ENCODE peak calls at places on chromosomes 11 and 22, in eight cellular contexts. Z is left ventricle myocardium inferior, Q is gastrocnemius medialis, D is A673, K is OCI-LY7, P is heart left ventricle, G is dorsolateral prefrontal cortex, Y is A549. U is an unnamed sample.

GRCh38 chr11:119521551-119521950 is 98.6 kb upstream of the THY1 start:
- DNase-seq in Z (no peak), Q (no peak), D (no peak), K (no peak), P (no peak), G (no peak), Y (no peak), U (no peak)

GRCh38 chr22:50694766-50695420 is 22.3 kb downstream of the SHANK3 start:
- DNase-seq in Z (peak), Q (no peak), D (no peak), K (no peak), P (no peak), G (peak), Y (no peak), U (no peak)

GRCh38 chr22:50278461-50278860 is 8.3 kb upstream of the MAPK11 start:
- DNase-seq in Z (no peak), Q (no peak), D (no peak), K (no peak), P (no peak), G (no peak), Y (no peak), U (no peak)

GRCh38 chr11:15742626-15743243 is 613.6 kb downstream of the SOX6 start:
- DNase-seq in Z (no peak), Q (no peak), D (no peak), K (no peak), P (no peak), G (no peak), Y (no peak), U (no peak)

GRCh38 chr11:8719260-8720190 is 36.9 kb downstream of the RPL27A start:
- DNase-seq in Z (peak), Q (peak), D (peak), K (no peak), P (peak), G (no peak), Y (peak), U (peak)

GRCh38 chr22:38941488-38941987 is 15.9 kb upstream of the APOBEC3A start:
- DNase-seq in Z (no peak), Q (no peak), D (no peak), K (no peak), P (no peak), G (no peak), Y (no peak), U (no peak)

GRCh38 chr11:57776101-57776511 is 14.5 kb downstream of the CTNND1 start:
- DNase-seq in Z (peak), Q (no peak), D (no peak), K (no peak), P (peak), G (no peak), Y (no peak), U (no peak)

GRCh38 chr11:107999759-108000455 is 8.8 kb upstream of the CUL5 start:
- DNase-seq in Z (no peak), Q (no peak), D (peak), K (peak), P (no peak), G (no peak), Y (peak), U (no peak)

GRCh38 chr22:29799217-29799680 is 32.1 kb downstream of the UQCR10 start:
- DNase-seq in Z (peak), Q (peak), D (no peak), K (no peak), P (peak), G (peak), Y (peak), U (peak)

GRCh38 chr11:95570845-95571244 is 218.7 kb downstream of the FAM76B start:
- DNase-seq in Z (no peak), Q (no peak), D (no peak), K (no peak), P (no peak), G (no peak), Y (no peak), U (no peak)
- H3K4me3 ChIP-seq in Z (no peak), Q (no peak), D (no peak), K (no peak), P (no peak), G (no peak), Y (no peak), U (no peak)

GRCh38 chr11:32288276-32288675 is 147.1 kb downstream of the WT1 start:
- DNase-seq in Z (no peak), Q (no peak), D (no peak), K (no peak), P (no peak), G (no peak), Y (no peak), U (no peak)
- TF ChIP-seq CTCF in Z (no peak), Q (no peak), D (peak), K (peak), P (no peak), G (no peak), Y (no peak), U (peak)

GRCh38 chr22:37391702-37392101 is 35.6 kb downstream of the ELFN2 start:
- DNase-seq in Z (no peak), Q (no peak), D (no peak), K (no peak), P (no peak), G (no peak), Y (no peak), U (no peak)
- H3K27ac ChIP-seq in Z (no peak), Q (no peak), D (no peak), K (no peak), P (no peak), G (no peak), Y (no peak), U (no peak)

GRCh38 chr22:41237707-41238569 is 2.8 kb downstream of the CHADL start:
- DNase-seq in Z (peak), Q (peak), D (no peak), K (peak), P (peak), G (no peak), Y (no peak), U (no peak)
- H3K4me3 ChIP-seq in Z (peak), Q (peak), D (peak), K (peak), P (peak), G (peak), Y (no peak), U (peak)

GRCh38 chr11:102810943-102811528 is 13.1 kb upstream of the MMP1 start:
- DNase-seq in Z (no peak), Q (no peak), D (peak), K (no peak), P (no peak), G (no peak), Y (peak), U (no peak)

GRCh38 chr11:102813484-102813883 is 15.5 kb upstream of the MMP1 start:
- DNase-seq in Z (no peak), Q (no peak), D (no peak), K (no peak), P (no peak), G (no peak), Y (no peak), U (no peak)

GRCh38 chr11:102806296-102806695 is 8.3 kb upstream of the MMP1 start:
- DNase-seq in Z (no peak), Q (no peak), D (no peak), K (no peak), P (no peak), G (no peak), Y (no peak), U (peak)

GRCh38 chr11:102812188-102812587 is 14.2 kb upstream of the MMP1 start:
- DNase-seq in Z (no peak), Q (no peak), D (peak), K (no peak), P (no peak), G (no peak), Y (no peak), U (no peak)

GRCh38 chr11:102807921-102808320 is 10.0 kb upstream of the MMP1 start:
- DNase-seq in Z (no peak), Q (no peak), D (no peak), K (peak), P (no peak), G (no peak), Y (peak), U (no peak)
- TF ChIP-seq CTCF in Z (no peak), Q (no peak), D (peak), K (peak), P (no peak), G (no peak), Y (peak), U (peak)

GRCh38 chr22:43829448-43829821 is 17.3 kb upstream of the EFCAB6 start:
- DNase-seq in Z (peak), Q (no peak), D (no peak), K (no peak), P (peak), G (peak), Y (no peak), U (no peak)

GRCh38 chr22:43829904-43830851 is 18.1 kb upstream of the EFCAB6 start:
- DNase-seq in Z (peak), Q (peak), D (no peak), K (no peak), P (peak), G (peak), Y (no peak), U (no peak)

GRCh38 chr22:43827336-43827735 is 15.2 kb upstream of the EFCAB6 start:
- DNase-seq in Z (no peak), Q (no peak), D (no peak), K (no peak), P (no peak), G (no peak), Y (no peak), U (no peak)

GRCh38 chr22:43827926-43828710 is 16.0 kb upstream of the EFCAB6 start:
- DNase-seq in Z (no peak), Q (no peak), D (no peak), K (no peak), P (peak), G (peak), Y (no peak), U (no peak)

GRCh38 chr22:43828711-43829447 is 16.8 kb upstream of the EFCAB6 start:
- DNase-seq in Z (peak), Q (peak), D (peak), K (no peak), P (peak), G (peak), Y (no peak), U (no peak)
- H3K27ac ChIP-seq in Z (peak), Q (peak), D (no peak), K (no peak), P (peak), G (peak), Y (no peak), U (peak)

DNA sequence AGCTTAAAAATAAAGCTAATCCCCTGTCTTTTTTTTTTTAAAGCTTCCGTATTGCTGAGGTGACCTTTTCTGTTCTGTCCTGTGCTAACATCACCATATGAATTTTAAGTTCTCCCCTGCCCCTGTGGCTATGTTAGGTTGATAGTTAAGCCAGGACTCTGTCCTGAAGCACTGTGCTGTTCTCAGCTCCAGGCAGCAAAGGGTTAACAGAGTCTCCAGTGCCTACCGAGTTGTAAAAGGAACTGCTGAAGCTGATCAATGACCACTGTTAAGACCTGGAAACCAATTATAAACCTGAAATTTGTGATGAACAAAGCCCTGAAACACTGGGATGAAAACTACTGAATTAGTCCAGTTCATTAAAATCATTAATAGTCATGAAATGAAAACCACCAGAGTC is 188.3 kb upstream of the MPPED2 start:
- DNase-seq in Z (no peak), Q (no peak), D (peak), K (no peak), P (no peak), G (no peak), Y (no peak), U (no peak)
- H3K4me3 ChIP-seq in Z (no peak), Q (no peak), D (no peak), K (no peak), P (no peak), G (peak), Y (no peak), U (no peak)

U was measured in AG04450.